ENCODE peak calls at places on chromosomes 11 and 22, in six cellular contexts. A, B, X, M, E and D are unnamed samples.

GRCh38 chr11:27397619-27398412 is 34.8 kb upstream of the CCDC34 start:
- DNase-seq in M (no peak), B (no peak), E (no peak), X (no peak), A (no peak), D (no peak)

GRCh38 chr11:72826942-72827480 is 12.8 kb downstream of the ATG16L2 start:
- DNase-seq in A (no peak), B (no peak), X (no peak), E (no peak), M (no peak), D (no peak)

GRCh38 chr11:31863170-31863929 is 52.2 kb upstream of the PAX6 start:
- DNase-seq in M (no peak), B (no peak), X (no peak), E (no peak), A (no peak), D (no peak)

GRCh38 chr22:30701872-30702271 is 7.2 kb downstream of the OSBP2 start:
- DNase-seq in B (no peak), X (no peak), M (peak), A (no peak), E (no peak), D (no peak)

GRCh38 chr11:128714881-128715280 is 21.0 kb downstream of the FLI1 start:
- DNase-seq in M (peak), A (no peak), B (no peak), X (no peak), E (peak), D (no peak)

GRCh38 chr22:44191036-44191454 is 10.3 kb downstream of the PARVG start:
- DNase-seq in A (no peak), X (peak), E (no peak), M (no peak), B (peak), D (no peak)

GRCh38 chr11:74409633-74410032 is 11.4 kb upstream of the PGM2L1 start:
- DNase-seq in M (no peak), X (no peak), A (no peak), B (no peak), E (no peak), D (no peak)

GRCh38 chr11:5992604-5993251 is 5.9 kb upstream of the OR52L1 start:
- DNase-seq in E (no peak), X (peak), B (no peak), M (no peak), A (no peak), D (no peak)

GRCh38 chr11:65787649-65788622 is 1.1 kb downstream of the OVOL1 start:
- DNase-seq in X (peak), B (no peak), M (no peak), A (no peak), E (no peak), D (no peak)

GRCh38 chr11:63854696-63855095 is 15.8 kb downstream of the MARK2 start:
- DNase-seq in E (no peak), B (no peak), A (no peak), X (no peak), M (no peak), D (no peak)

GRCh38 chr22:18965526-18966421 is 29.7 kb upstream of the PRODH start:
- DNase-seq in X (no peak), E (no peak), M (no peak), A (no peak), B (no peak), D (no peak)

GRCh38 chr22:44337658-44338004 is 24.9 kb upstream of the SHISAL1 start:
- DNase-seq in M (peak), X (no peak), E (peak), A (no peak), B (no peak), D (peak)

GRCh38 chr22:41713004-41713403 is 13.7 kb downstream of the MEI1 start:
- DNase-seq in E (no peak), X (no peak), B (no peak), A (no peak), M (peak), D (no peak)

GRCh38 chr11:134762248-134763029 is 350.4 kb upstream of the B3GAT1 start:
- DNase-seq in X (no peak), B (no peak), A (no peak), E (no peak), M (peak), D (no peak)

GRCh38 chr11:47443028-47443700 is 5.8 kb downstream of the RAPSN start:
- DNase-seq in E (no peak), M (no peak), B (no peak), X (no peak), A (no peak), D (no peak)

GRCh38 chr11:64742940-64743590 is 877 bp downstream of the RASGRP2 start:
- DNase-seq in E (no peak), A (peak), X (peak), M (peak), B (peak), D (peak)

GRCh38 chr11:28757725-28758515 is 649.7 kb downstream of the METTL15 start:
- DNase-seq in B (no peak), X (no peak), M (peak), E (no peak), A (no peak), D (no peak)